ENCODE peak calls at places on chromosomes 13 and 19, in eight cellular contexts. U is retinal pigment epithelial cell, E is lung microvascular endothelial cell, Z is fibroblast of pulmonary artery, D is keratinocyte, I is epithelial cell of esophagus, T is GF-D8, X is hippocampal formation. L is an unnamed sample.

GRCh38 chr19:38686530-38686888 is 39.1 kb downstream of the ACTN4 start:
- DNase-seq in U (no peak), E (no peak), Z (no peak), D (no peak), I (no peak), T (peak), X (no peak), L (no peak)

GRCh38 chr13:59447846-59448620 is 715.7 kb downstream of the DIAPH3 start:
- DNase-seq in U (peak), E (no peak), Z (peak), D (no peak), I (no peak), T (no peak), X (no peak), L (peak)

GRCh38 chr19:49862411-49863253 is 4.7 kb downstream of the PNKP start:
- DNase-seq in U (no peak), E (peak), Z (no peak), D (no peak), I (no peak), T (no peak), X (no peak), L (no peak)

GRCh38 chr13:35198821-35199220 is 256.8 kb downstream of the NBEA start:
- DNase-seq in U (no peak), E (no peak), Z (no peak), D (no peak), I (no peak), T (no peak), X (no peak), L (no peak)

GRCh38 chr19:1663854-1664253 is 11.4 kb upstream of the TCF3 start:
- DNase-seq in U (no peak), E (no peak), Z (no peak), D (no peak), I (no peak), T (no peak), X (no peak), L (no peak)

GRCh38 chr19:47063874-47064273 is 15.4 kb upstream of the TMEM160 start:
- DNase-seq in U (no peak), E (no peak), Z (no peak), D (no peak), I (no peak), T (no peak), X (no peak), L (no peak)

GRCh38 chr19:12779162-12779993 is 4.0 kb upstream of the HOOK2 start:
- DNase-seq in U (no peak), E (peak), Z (peak), D (no peak), I (no peak), T (peak), X (no peak), L (no peak)

GRCh38 chr19:51020988-51021651 is 1.6 kb upstream of the KLK10 start:
- DNase-seq in U (peak), E (peak), Z (peak), D (no peak), I (peak), T (peak), X (peak), L (no peak)

GRCh38 chr19:18558595-18558994 is 925 bp downstream of the KXD1 start:
- DNase-seq in U (no peak), E (no peak), Z (no peak), D (no peak), I (no peak), T (no peak), X (no peak), L (no peak)

GRCh38 chr19:3743486-3743885 is 18.0 kb downstream of the APBA3 start:
- DNase-seq in U (no peak), E (peak), Z (peak), D (no peak), I (no peak), T (no peak), X (no peak), L (no peak)

GRCh38 chr13:88074794-88075509 is 403.8 kb downstream of the SLITRK5 start:
- DNase-seq in U (no peak), E (no peak), Z (peak), D (no peak), I (peak), T (no peak), X (no peak), L (no peak)

GRCh38 chr19:31955061-31955460 is 390.3 kb upstream of the ZNF507 start:
- DNase-seq in U (no peak), E (no peak), Z (no peak), D (no peak), I (no peak), T (no peak), X (no peak), L (no peak)

GRCh38 chr19:44847144-44848035 is 1.3 kb downstream of the NECTIN2 start:
- DNase-seq in U (no peak), E (peak), Z (peak), D (no peak), I (peak), T (no peak), X (no peak), L (no peak)

GRCh38 chr13:34156841-34157365 is 339.0 kb downstream of the RFC3 start:
- DNase-seq in U (peak), E (peak), Z (peak), D (peak), I (peak), T (no peak), X (peak), L (peak)

GRCh38 chr13:30862707-30863106 is 43.4 kb upstream of the MEDAG start:
- DNase-seq in U (no peak), E (no peak), Z (no peak), D (no peak), I (no peak), T (no peak), X (no peak), L (no peak)

GRCh38 chr13:40599722-40600121 is 66.7 kb downstream of the FOXO1 start:
- DNase-seq in U (no peak), E (no peak), Z (no peak), D (no peak), I (no peak), T (no peak), X (no peak), L (no peak)

GRCh38 chr13:113421673-113422270 is 31.5 kb downstream of the ADPRHL1 start:
- DNase-seq in U (no peak), E (no peak), Z (peak), D (no peak), I (no peak), T (no peak), X (no peak), L (no peak)

GRCh38 chr19:2051771-2052704 is 994 bp upstream of the MKNK2 start:
- DNase-seq in U (no peak), E (peak), Z (no peak), D (no peak), I (peak), T (no peak), X (no peak), L (no peak)

GRCh38 chr19:32688315-32688714 is 3.3 kb upstream of the NUDT19 start:
- DNase-seq in U (no peak), E (peak), Z (no peak), D (no peak), I (no peak), T (no peak), X (no peak), L (no peak)

GRCh38 chr19:55690109-55690768 is 15.2 kb downstream of the EPN1 start:
- DNase-seq in U (no peak), E (no peak), Z (no peak), D (no peak), I (no peak), T (no peak), X (no peak), L (no peak)

GRCh38 chr13:44575741-44576395 is at the start of gene TSC22D1:
- DNase-seq in U (no peak), E (peak), Z (peak), D (no peak), I (peak), T (no peak), X (peak), L (no peak)

GRCh38 chr19:22517496-22518411 is 95.6 kb upstream of the ZNF98 start:
- DNase-seq in U (no peak), E (no peak), Z (no peak), D (no peak), I (no peak), T (no peak), X (no peak), L (no peak)

GRCh38 chr19:4115050-4115817 is 8.7 kb downstream of the MAP2K2 start:
- DNase-seq in U (no peak), E (no peak), Z (no peak), D (no peak), I (no peak), T (no peak), X (peak), L (no peak)

GRCh38 chr19:45553464-45553863 is 31.1 kb downstream of the OPA3 start:
- DNase-seq in U (no peak), E (no peak), Z (no peak), D (no peak), I (peak), T (no peak), X (no peak), L (no peak)

GRCh38 chr19:8451377-8451776 is 6.6 kb downstream of the HNRNPM start:
- DNase-seq in U (no peak), E (no peak), Z (no peak), D (no peak), I (no peak), T (no peak), X (no peak), L (no peak)

GRCh38 chr19:42412661-42413076 is 14.5 kb downstream of the LIPE start:
- DNase-seq in U (peak), E (no peak), Z (no peak), D (no peak), I (no peak), T (no peak), X (peak), L (no peak)

GRCh38 chr19:41870401-41870873 is 6.6 kb upstream of the CD79A start:
- DNase-seq in U (no peak), E (no peak), Z (peak), D (no peak), I (peak), T (peak), X (no peak), L (no peak)

GRCh38 chr13:71786815-71787214 is 80.2 kb downstream of the DACH1 start:
- DNase-seq in U (no peak), E (no peak), Z (no peak), D (no peak), I (no peak), T (no peak), X (no peak), L (no peak)

GRCh38 chr19:47049307-47049700 is 880 bp upstream of the TMEM160 start:
- DNase-seq in U (peak), E (no peak), Z (peak), D (no peak), I (peak), T (no peak), X (no peak), L (no peak)

GRCh38 chr19:56383826-56384605 is 9.3 kb downstream of the ZNF582 start:
- DNase-seq in U (no peak), E (no peak), Z (no peak), D (peak), I (peak), T (no peak), X (no peak), L (no peak)

GRCh38 chr13:84591444-84591843 is 709.2 kb upstream of the SLITRK1 start:
- DNase-seq in U (no peak), E (no peak), Z (no peak), D (no peak), I (no peak), T (no peak), X (no peak), L (no peak)

GRCh38 chr13:113926951-113927660 is 46.8 kb downstream of the C13orf46 start:
- DNase-seq in U (no peak), E (no peak), Z (no peak), D (no peak), I (no peak), T (no peak), X (no peak), L (no peak)

L was measured in kidney epithelial cell.